ENCODE peak calls at places on chromosomes 3 and 15, in ten cellular contexts. E is mesenchymal stem cell; U is adrenal gland; H is heart left ventricle; R is tibial artery; Y is neural progenitor cell; X is right cardiac atrium; Z is IMR-90; C is effector memory CD4-positive, alpha-beta T cell; T is mucosa of descending colon. I is an unnamed sample. For H3K9me3, the result is how much of the 10 kb centered on the place peaks cover.

GRCh38 chr15:29925227-29926082 is 103.2 kb upstream of the TJP1 start:
- DNase-seq in E (peak), U (peak), H (peak), R (peak), Y (peak), X (peak), Z (peak), C (no peak), T (peak), I (peak)

GRCh38 chr3:113498221-113499005 is 16.5 kb downstream of the SPICE1 start:
- DNase-seq in E (peak), U (no peak), H (no peak), R (no peak), Y (no peak), X (no peak), Z (peak), C (no peak), T (no peak), I (no peak)

GRCh38 chr15:62532367-62532766 is 367.3 kb upstream of the C2CD4B start:
- DNase-seq in E (peak), U (no peak), H (no peak), R (no peak), Y (no peak), X (no peak), Z (no peak), C (no peak), T (no peak), I (no peak)

GRCh38 chr3:23271876-23272741 is 69.0 kb downstream of the UBE2E2 start:
- DNase-seq in E (no peak), U (no peak), H (no peak), R (no peak), Y (no peak), X (no peak), Z (no peak), C (no peak), T (no peak), I (no peak)

GRCh38 chr15:63939531-63940130 is 105.9 kb upstream of the HERC1 start:
- DNase-seq in E (peak), U (peak), H (peak), R (peak), Y (no peak), X (no peak), Z (peak), C (no peak), T (peak), I (peak)

GRCh38 chr3:190414297-190414696 is 26.3 kb downstream of the CLDN16 start:
- DNase-seq in E (no peak), U (no peak), H (no peak), R (no peak), Y (no peak), X (no peak), Z (no peak), C (no peak), T (no peak), I (peak)

GRCh38 chr3:58383476-58383875 is 50.2 kb downstream of the PDHB start:
- DNase-seq in E (peak), U (no peak), H (no peak), R (no peak), Y (no peak), X (no peak), Z (peak), C (no peak), T (no peak), I (no peak)

GRCh38 chr3:123353852-123354238 is 95.0 kb downstream of the ADCY5 start:
- DNase-seq in E (peak), U (no peak), H (no peak), R (no peak), Y (no peak), X (no peak), Z (peak), C (no peak), T (no peak), I (no peak)

GRCh38 chr3:24046214-24046613 is 101.1 kb downstream of the NR1D2 start:
- DNase-seq in E (no peak), U (no peak), H (no peak), R (no peak), Y (no peak), X (no peak), Z (no peak), C (no peak), T (no peak), I (no peak)

GRCh38 chr15:64877435-64877834 is 34.3 kb upstream of the ANKDD1A start:
- DNase-seq in E (no peak), U (peak), H (peak), R (peak), Y (no peak), X (peak), Z (no peak), C (no peak), T (peak), I (peak)

GRCh38 chr3:184261270-184262165 is at the start of gene CAMK2N2:
- DNase-seq in E (peak), U (peak), H (no peak), R (no peak), Y (peak), X (peak), Z (peak), C (peak), T (peak), I (peak)

GRCh38 chr3:189365609-189366564 is 194.1 kb downstream of the TPRG1 start:
- DNase-seq in E (no peak), U (no peak), H (no peak), R (no peak), Y (no peak), X (no peak), Z (no peak), C (no peak), T (no peak), I (no peak)

GRCh38 chr3:181711325-181712135 is at the start of gene SOX2:
- DNase-seq in E (peak), U (no peak), H (no peak), R (no peak), Y (peak), X (peak), Z (peak), C (no peak), T (peak), I (peak)

GRCh38 chr15:88920186-88920891 is 7.2 kb upstream of the MFGE8 start:
- DNase-seq in E (peak), U (no peak), H (no peak), R (no peak), Y (no peak), X (no peak), Z (peak), C (no peak), T (no peak), I (no peak)

GRCh38 chr3:66138336-66139234 is 82.2 kb upstream of the SLC25A26 start:
- DNase-seq in E (peak), U (peak), H (peak), R (peak), Y (peak), X (peak), Z (peak), C (no peak), T (peak), I (peak)

GRCh38 chr3:149506540-149506939 is 32.0 kb downstream of the TM4SF4 start:
- DNase-seq in E (no peak), U (no peak), H (no peak), R (no peak), Y (no peak), X (no peak), Z (peak), C (no peak), T (no peak), I (no peak)

GRCh38 chr3:38646630-38647029 is 2.9 kb downstream of the SCN5A start:
- DNase-seq in E (peak), U (no peak), H (no peak), R (no peak), Y (peak), X (no peak), Z (peak), C (no peak), T (peak), I (no peak)

GRCh38 chr15:77857419-77857818 is 220.1 kb downstream of the TBC1D2B start:
- DNase-seq in E (no peak), U (no peak), H (no peak), R (no peak), Y (no peak), X (no peak), Z (no peak), C (no peak), T (no peak), I (no peak)

GRCh38 chr3:151630938-151631417 is 102.7 kb upstream of the AADACL2 start:
- DNase-seq in E (peak), U (no peak), H (no peak), R (no peak), Y (no peak), X (no peak), Z (peak), C (no peak), T (no peak), I (no peak)

GRCh38 chr3:193605876-193606275 is 12.9 kb downstream of the OPA1 start:
- DNase-seq in E (peak), U (peak), H (peak), R (peak), Y (peak), X (no peak), Z (peak), C (no peak), T (peak), I (no peak)

GRCh38 chr3:73745429-73746247 is 120.9 kb upstream of the PDZRN3 start:
- DNase-seq in E (no peak), U (no peak), H (no peak), R (no peak), Y (no peak), X (no peak), Z (peak), C (no peak), T (no peak), I (no peak)

GRCh38 chr3:72661115-72661457 is 187.2 kb downstream of the SHQ1 start:
- DNase-seq in E (no peak), U (peak), H (peak), R (peak), Y (no peak), X (peak), Z (peak), C (no peak), T (peak), I (peak)

GRCh38 chr3:170233532-170233931 is 11.3 kb downstream of the PRKCI start:
- DNase-seq in E (peak), U (no peak), H (no peak), R (no peak), Y (no peak), X (peak), Z (peak), C (no peak), T (peak), I (no peak)

GRCh38 chr3:124878561-124879394 is 8.4 kb downstream of the ITGB5 start:
- DNase-seq in E (peak), U (peak), H (no peak), R (peak), Y (no peak), X (peak), Z (peak), C (no peak), T (peak), I (no peak)

GRCh38 chr15:66359740-66360139 is 3.3 kb upstream of the TIPIN start:
- DNase-seq in E (no peak), U (no peak), H (no peak), R (no peak), Y (no peak), X (no peak), Z (no peak), C (no peak), T (peak), I (no peak)

GRCh38 chr3:46970391-46971091 is 6.0 kb downstream of the CCDC12 start:
- DNase-seq in E (no peak), U (peak), H (peak), R (no peak), Y (no peak), X (no peak), Z (no peak), C (no peak), T (no peak), I (peak)

GRCh38 chr3:151999936-152000335 is 126.5 kb downstream of the SUCNR1 start:
- DNase-seq in E (no peak), U (no peak), H (no peak), R (no peak), Y (no peak), X (no peak), Z (no peak), C (no peak), T (no peak), I (no peak)

GRCh38 chr3:174495928-174496327 is 363.2 kb upstream of the NAALADL2 start:
- DNase-seq in E (peak), U (no peak), H (no peak), R (no peak), Y (no peak), X (no peak), Z (peak), C (no peak), T (no peak), I (no peak)

GRCh38 chr3:183745300-183746098 is 47.9 kb downstream of the YEATS2 start:
- DNase-seq in E (peak), U (no peak), H (no peak), R (no peak), Y (peak), X (no peak), Z (peak), C (no peak), T (no peak), I (no peak)

GRCh38 chr15:81196576-81197254 is at the start of gene IL16:
- DNase-seq in E (no peak), U (no peak), H (no peak), R (no peak), Y (no peak), X (no peak), Z (no peak), C (no peak), T (no peak), I (no peak)

DNA sequence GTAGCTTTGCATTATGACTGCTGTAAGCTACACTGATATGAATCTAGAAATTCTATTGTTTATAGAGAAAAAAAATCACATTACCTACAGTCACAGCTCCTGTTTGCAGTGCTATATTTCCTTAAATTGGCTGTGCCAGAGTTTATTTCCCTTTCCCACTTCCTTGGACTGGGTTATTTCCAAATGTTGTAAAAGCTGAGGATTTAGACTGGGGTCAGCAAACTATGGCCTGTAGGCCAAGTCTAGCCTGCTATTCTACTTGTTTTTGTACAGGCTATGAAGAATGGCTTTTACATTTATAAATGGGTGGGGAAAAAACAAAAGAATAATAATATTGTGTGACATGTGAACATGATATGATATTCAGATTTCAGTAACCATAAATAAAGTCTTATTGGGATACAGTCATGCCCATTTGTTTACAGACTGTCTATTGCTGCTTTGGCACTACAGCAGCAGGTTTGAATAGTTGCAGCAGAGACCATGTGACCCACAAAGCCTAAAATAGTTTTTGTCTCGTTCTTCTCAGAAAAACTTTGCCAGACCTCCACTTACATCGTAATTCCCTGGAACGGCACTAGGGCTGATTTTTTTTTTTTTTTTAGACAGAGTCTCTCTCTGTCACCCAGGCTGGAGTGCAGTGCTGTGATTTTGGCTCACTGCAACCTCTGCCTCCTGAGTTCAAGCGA is 7.8 kb downstream of the GLDN start:
- DNase-seq in E (peak), U (no peak), H (peak), R (no peak), Y (no peak), X (no peak), Z (no peak), C (no peak), T (no peak), I (no peak)
- H3K9me3 ChIP-seq in E (under half), U (under half), H (under half), R (under half), Y (under half), X (under half), Z (under half), C (under half), T (under half), I (under half)

GRCh38 chr15:101179341-101180153 is 72.3 kb downstream of the CHSY1 start:
- DNase-seq in E (no peak), U (no peak), H (no peak), R (no peak), Y (no peak), X (no peak), Z (peak), C (no peak), T (no peak), I (no peak)

GRCh38 chr15:101181349-101181748 is 70.5 kb downstream of the CHSY1 start:
- DNase-seq in E (no peak), U (no peak), H (no peak), R (no peak), Y (no peak), X (no peak), Z (no peak), C (no peak), T (no peak), I (no peak)

GRCh38 chr15:101178414-101178813 is 73.4 kb downstream of the CHSY1 start:
- DNase-seq in E (no peak), U (no peak), H (no peak), R (no peak), Y (no peak), X (no peak), Z (no peak), C (no peak), T (no peak), I (no peak)

GRCh38 chr15:101182215-101182614 is 69.6 kb downstream of the CHSY1 start:
- DNase-seq in E (no peak), U (no peak), H (no peak), R (no peak), Y (no peak), X (no peak), Z (no peak), C (no peak), T (no peak), I (no peak)

GRCh38 chr15:101180620-101181307 is 71.1 kb downstream of the CHSY1 start:
- DNase-seq in E (no peak), U (no peak), H (no peak), R (no peak), Y (no peak), X (no peak), Z (no peak), C (no peak), T (no peak), I (no peak)
- H3K9me3 ChIP-seq in E (under half), U (under half), H (under half), R (under half), Y (under half), X (under half), Z (under half), C (under half), T (under half), I (under half)

GRCh38 chr15:75142499-75142898 is 59.2 kb upstream of the C15orf39 start:
- DNase-seq in E (no peak), U (no peak), H (no peak), R (no peak), Y (no peak), X (no peak), Z (no peak), C (no peak), T (no peak), I (no peak)
- H3K9me3 ChIP-seq in E (under half), U (under half), H (under half), R (under half), Y (under half), X (under half), Z (under half), C (under half), T (under half), I (half or more)

GRCh38 chr3:21017115-21017852 is 733.7 kb downstream of the ZNF385D start:
- DNase-seq in E (no peak), U (no peak), H (no peak), R (no peak), Y (peak), X (no peak), Z (no peak), C (no peak), T (no peak), I (no peak)
- H3K9me3 ChIP-seq in E (under half), U (under half), H (under half), R (under half), Y (under half), X (under half), Z (under half), C (under half), T (under half), I (under half)

I was measured in left ventricle myocardium inferior.